ENCODE peak calls at places on chromosomes 11 and 22, in six cellular contexts. One of them, this sample, is unnamed.

GRCh38 chr11:118223992-118224391 is 819 bp downstream of the JAML start:
- DNase-seq in NCI-H774: no peak
- DNase-seq in fibroblast of lung: no peak
- DNase-seq in ELF-1: no peak
- DNase-seq in activated T-cell treated with anti-CD3 and anti-CD28 coated beads for 4 hours: no peak
- DNase-seq in AG04450: no peak
- DNase-seq in this sample: no peak

GRCh38 chr11:10934293-10934850 is 76.5 kb upstream of the ZBED5 start:
- DNase-seq in fibroblast of lung: no peak
- DNase-seq in ELF-1: no peak
- DNase-seq in AG04450: no peak
- DNase-seq in activated T-cell treated with anti-CD3 and anti-CD28 coated beads for 4 hours: no peak
- DNase-seq in NCI-H774: peak; percentile 21
- DNase-seq in this sample: peak; percentile 52

GRCh38 chr11:69918938-69919650 is 99.9 kb upstream of the FGF3 start:
- DNase-seq in fibroblast of lung: peak; percentile 64
- DNase-seq in AG04450: no peak
- DNase-seq in NCI-H774: peak; percentile 7
- DNase-seq in ELF-1: peak; percentile 88
- DNase-seq in activated T-cell treated with anti-CD3 and anti-CD28 coated beads for 4 hours: peak; percentile 60
- DNase-seq in this sample: peak; percentile 85

GRCh38 chr11:66480116-66480938 is at the start of gene DPP3:
- DNase-seq in fibroblast of lung: peak; percentile 95
- DNase-seq in AG04450: peak; percentile 88
- DNase-seq in NCI-H774: peak; percentile 99
- DNase-seq in ELF-1: peak; percentile 98
- DNase-seq in activated T-cell treated with anti-CD3 and anti-CD28 coated beads for 4 hours: peak; percentile 86
- DNase-seq in this sample: peak; percentile 98

GRCh38 chr11:68370211-68371111 is 58.1 kb downstream of the LRP5 start:
- DNase-seq in fibroblast of lung: no peak
- DNase-seq in AG04450: no peak
- DNase-seq in activated T-cell treated with anti-CD3 and anti-CD28 coated beads for 4 hours: no peak
- DNase-seq in ELF-1: peak; percentile 46
- DNase-seq in NCI-H774: no peak
- DNase-seq in this sample: peak; percentile 59

GRCh38 chr11:6538456-6538855 is 41.4 kb downstream of the DNHD1 start:
- DNase-seq in NCI-H774: no peak
- DNase-seq in activated T-cell treated with anti-CD3 and anti-CD28 coated beads for 4 hours: no peak
- DNase-seq in ELF-1: peak; percentile 21
- DNase-seq in fibroblast of lung: no peak
- DNase-seq in AG04450: no peak
- DNase-seq in this sample: no peak

GRCh38 chr11:64226507-64227051 is 505 bp downstream of the NUDT22 start:
- DNase-seq in NCI-H774: peak; percentile 73
- DNase-seq in ELF-1: no peak
- DNase-seq in fibroblast of lung: no peak
- DNase-seq in activated T-cell treated with anti-CD3 and anti-CD28 coated beads for 4 hours: no peak
- DNase-seq in AG04450: no peak
- DNase-seq in this sample: no peak

GRCh38 chr22:16922076-16922475 is 85.9 kb downstream of the GAB4 start:
- DNase-seq in NCI-H774: no peak
- DNase-seq in ELF-1: no peak
- DNase-seq in AG04450: no peak
- DNase-seq in fibroblast of lung: no peak
- DNase-seq in activated T-cell treated with anti-CD3 and anti-CD28 coated beads for 4 hours: no peak
- DNase-seq in this sample: no peak

GRCh38 chr11:43736502-43737193 is 56.1 kb downstream of the HSD17B12 start:
- DNase-seq in AG04450: peak; percentile 39
- DNase-seq in fibroblast of lung: peak; percentile 82
- DNase-seq in ELF-1: no peak
- DNase-seq in NCI-H774: no peak
- DNase-seq in activated T-cell treated with anti-CD3 and anti-CD28 coated beads for 4 hours: no peak
- DNase-seq in this sample: no peak

GRCh38 chr22:36348760-36349159 is 39.0 kb downstream of the MYH9 start:
- DNase-seq in activated T-cell treated with anti-CD3 and anti-CD28 coated beads for 4 hours: no peak
- DNase-seq in NCI-H774: no peak
- DNase-seq in ELF-1: no peak
- DNase-seq in fibroblast of lung: no peak
- DNase-seq in AG04450: no peak
- DNase-seq in this sample: no peak

GRCh38 chr11:56819916-56820315 is 71.4 kb upstream of the OR9G4 start:
- DNase-seq in NCI-H774: no peak
- DNase-seq in activated T-cell treated with anti-CD3 and anti-CD28 coated beads for 4 hours: no peak
- DNase-seq in ELF-1: no peak
- DNase-seq in AG04450: no peak
- DNase-seq in fibroblast of lung: no peak
- DNase-seq in this sample: no peak

GRCh38 chr11:121426476-121427454 is 25.3 kb upstream of the SORL1 start:
- DNase-seq in fibroblast of lung: no peak
- DNase-seq in NCI-H774: peak; percentile 57
- DNase-seq in activated T-cell treated with anti-CD3 and anti-CD28 coated beads for 4 hours: no peak
- DNase-seq in ELF-1: peak; percentile 62
- DNase-seq in AG04450: no peak
- DNase-seq in this sample: peak; percentile 72

This sample was measured in islet precursor cell.